ENCODE peak calls at places on chromosomes 3 and 15, in four cellular contexts. One of them, this sample, is unnamed.

GRCh38 chr3:121651684-121652083 is 9.0 kb downstream of the HCLS1 start:
- DNase-seq in NAMALWA: no peak
- DNase-seq in endothelial cell: no peak
- DNase-seq in A673: peak
- DNase-seq in this sample: no peak

GRCh38 chr3:8363200-8363599 is 138.4 kb upstream of the LMCD1 start:
- DNase-seq in endothelial cell: no peak
- DNase-seq in NAMALWA: no peak
- DNase-seq in A673: no peak
- DNase-seq in this sample: no peak

GRCh38 chr3:38108649-38109579 is 28.0 kb downstream of the ACAA1 start:
- DNase-seq in NAMALWA: no peak
- DNase-seq in A673: no peak
- DNase-seq in endothelial cell: no peak
- DNase-seq in this sample: no peak

GRCh38 chr3:115562636-115563267 is 60.6 kb upstream of the GAP43 start:
- DNase-seq in NAMALWA: no peak
- DNase-seq in A673: no peak
- DNase-seq in endothelial cell: no peak
- DNase-seq in this sample: no peak

GRCh38 chr15:101532865-101533264 is 43.4 kb upstream of the PCSK6 start:
- DNase-seq in NAMALWA: no peak
- DNase-seq in A673: no peak
- DNase-seq in endothelial cell: no peak
- DNase-seq in this sample: no peak

GRCh38 chr3:187986514-187986934 is 167.4 kb upstream of the LPP start:
- DNase-seq in endothelial cell: no peak
- DNase-seq in A673: no peak
- DNase-seq in NAMALWA: no peak
- DNase-seq in this sample: no peak

GRCh38 chr3:127738192-127738840 is 65.6 kb downstream of the ABTB1 start:
- DNase-seq in A673: no peak
- DNase-seq in endothelial cell: no peak
- DNase-seq in NAMALWA: no peak
- DNase-seq in this sample: no peak

GRCh38 chr3:26624209-26624775 is 1.7 kb downstream of the LRRC3B start:
- DNase-seq in endothelial cell: peak
- DNase-seq in NAMALWA: no peak
- DNase-seq in A673: no peak
- DNase-seq in this sample: no peak

GRCh38 chr3:127304121-127304744 is 16.4 kb upstream of the PRR20G start:
- DNase-seq in endothelial cell: no peak
- DNase-seq in NAMALWA: no peak
- DNase-seq in A673: peak
- DNase-seq in this sample: peak

GRCh38 chr3:94472511-94472910 is 409.6 kb downstream of the NSUN3 start:
- DNase-seq in endothelial cell: no peak
- DNase-seq in A673: no peak
- DNase-seq in NAMALWA: no peak
- DNase-seq in this sample: no peak

GRCh38 chr15:29403778-29404177 is 134.2 kb upstream of the NSMCE3 start:
- DNase-seq in NAMALWA: no peak
- DNase-seq in A673: no peak
- DNase-seq in endothelial cell: no peak
- DNase-seq in this sample: no peak

This sample was measured in MM.1S.